ENCODE peak calls at places on chromosomes 1 and 21, in six cellular contexts. S, X, R, I, G and W are unnamed samples.

GRCh38 chr1:223711173-223711572 is 1.2 kb upstream of the CAPN2 start:
- DNase-seq in G (no peak), S (no peak), R (peak), I (no peak), X (no peak), W (no peak)

GRCh38 chr1:3454811-3455618 is 550 bp downstream of the ARHGEF16 start:
- DNase-seq in R (peak), S (peak), I (peak), X (no peak), G (no peak), W (no peak)

GRCh38 chr1:247373721-247374141 is 42.1 kb upstream of the ZNF496 start:
- DNase-seq in X (peak), G (no peak), S (peak), R (peak), I (peak), W (peak)

GRCh38 chr1:66197785-66198184 is 336.2 kb upstream of the SGIP1 start:
- DNase-seq in G (no peak), I (no peak), S (no peak), X (no peak), R (no peak), W (no peak)

GRCh38 chr21:42377211-42377950 is 11.0 kb upstream of the TFF1 start:
- DNase-seq in G (no peak), X (no peak), I (no peak), R (no peak), S (no peak), W (no peak)

GRCh38 chr21:42617476-42617875 is 35.9 kb upstream of the PDE9A start:
- DNase-seq in G (no peak), I (no peak), X (no peak), S (no peak), R (no peak), W (no peak)

GRCh38 chr1:195773958-195774357 is 834.3 kb downstream of the KCNT2 start:
- DNase-seq in S (no peak), R (no peak), G (no peak), X (no peak), I (no peak), W (no peak)

GRCh38 chr1:10968411-10968826 is 44.0 kb upstream of the TARDBP start:
- DNase-seq in S (no peak), G (peak), I (no peak), R (no peak), X (no peak), W (no peak)

GRCh38 chr1:36035154-36035553 is 48.7 kb upstream of the TEKT2 start:
- DNase-seq in G (no peak), X (no peak), S (no peak), I (no peak), R (no peak), W (no peak)

GRCh38 chr1:66266756-66267155 is 267.2 kb upstream of the SGIP1 start:
- DNase-seq in I (no peak), G (no peak), X (no peak), S (no peak), R (no peak), W (no peak)

GRCh38 chr21:26007911-26008579 is 162.5 kb downstream of the APP start:
- DNase-seq in X (no peak), R (no peak), G (no peak), I (no peak), S (no peak), W (no peak)

GRCh38 chr1:226443439-226443838 is 35.5 kb upstream of the PARP1 start:
- DNase-seq in R (no peak), X (no peak), I (no peak), S (no peak), G (no peak), W (no peak)

GRCh38 chr1:2212542-2213491 is 15.3 kb upstream of the SKI start:
- DNase-seq in X (no peak), R (peak), G (no peak), I (peak), S (peak), W (no peak)

GRCh38 chr21:14259669-14260458 is 43.9 kb downstream of the RBM11 start:
- DNase-seq in S (no peak), G (no peak), R (peak), X (no peak), I (peak), W (no peak)
- TF ChIP-seq TAF1 in S (no peak), G (no peak), R (no peak), X (no peak), I (no peak), W (no peak)

DNA sequence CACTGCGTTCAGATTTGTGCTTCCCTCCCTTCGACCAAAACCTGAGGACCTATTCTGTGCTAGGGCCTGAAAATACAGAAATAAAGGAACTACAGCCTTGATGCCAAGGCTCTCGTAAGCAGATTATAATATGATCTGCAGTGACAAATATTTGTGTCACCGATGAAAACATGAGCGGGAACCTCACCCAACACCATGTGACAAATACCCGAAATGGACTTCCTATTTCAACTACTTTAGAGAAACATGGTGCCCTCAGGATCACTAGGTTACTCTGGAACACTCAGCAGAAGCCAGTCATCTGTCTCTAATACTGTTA is 517 bp upstream of the VAMP3 start:
- DNase-seq in I (no peak), S (no peak), X (no peak), G (no peak), R (no peak), W (no peak)
- TF ChIP-seq POLR2A in I (no peak), S (no peak), X (no peak), G (no peak), R (no peak), W (no peak)

GRCh38 chr1:184843732-184844495 is 89.3 kb upstream of the EDEM3 start:
- DNase-seq in I (no peak), X (peak), G (peak), R (peak), S (no peak), W (no peak)
- TF ChIP-seq TAF1 in I (no peak), X (no peak), G (no peak), R (no peak), S (no peak), W (no peak)

DNA sequence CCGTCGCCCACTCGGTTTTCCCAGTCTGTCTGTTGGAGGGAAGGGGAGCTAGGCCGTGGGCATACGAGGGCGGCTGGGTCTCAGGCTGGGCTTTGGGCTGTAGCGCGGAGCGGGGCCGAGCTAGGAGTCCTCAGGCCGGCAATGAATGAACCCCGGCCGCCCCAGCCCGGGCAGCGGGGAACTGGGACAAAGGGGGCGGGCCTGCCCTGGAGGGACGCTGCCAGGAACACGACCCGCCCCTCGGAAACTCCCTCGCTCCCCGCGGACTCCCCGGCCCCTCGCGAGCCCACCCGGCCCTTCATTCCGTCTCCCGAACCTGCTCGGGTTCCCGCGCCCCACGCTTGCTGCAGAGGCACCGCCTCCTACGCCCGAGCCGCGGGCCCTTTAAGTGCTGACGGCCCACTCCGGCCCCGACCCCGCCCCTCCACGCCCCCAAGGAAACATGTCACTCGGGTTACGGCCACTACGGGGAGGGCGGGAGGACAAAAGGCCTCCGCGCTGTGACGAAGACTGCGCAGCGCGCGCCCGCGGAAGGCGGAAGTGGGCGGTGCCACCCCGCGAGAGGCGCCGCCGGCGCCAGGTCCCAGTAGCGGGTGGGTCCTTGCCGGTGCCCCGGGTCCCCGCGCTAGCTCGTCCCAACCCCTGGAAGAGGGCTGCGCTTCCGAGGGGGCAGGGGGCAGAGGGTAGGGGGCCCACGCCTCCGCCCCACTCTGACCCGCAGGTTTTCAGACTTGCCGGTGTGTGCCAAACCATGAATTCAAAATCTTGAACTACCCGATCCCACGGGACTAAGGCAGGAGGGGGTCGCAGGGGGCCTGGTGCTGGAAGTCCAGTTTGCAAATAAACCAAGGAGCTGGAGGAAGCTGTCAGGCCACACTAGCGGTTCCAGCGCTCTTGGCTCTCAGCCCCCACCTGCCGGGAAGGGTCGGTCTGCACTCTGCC is at the start of gene GALE:
- DNase-seq in G (peak), R (peak), I (peak), S (peak), X (peak), W (peak)
- TF ChIP-seq POLR2A in G (peak), R (peak), I (peak), S (no peak), X (peak), W (peak)

GRCh38 chr1:25677193-25677773 is 60.7 kb downstream of the MAN1C1 start:
- DNase-seq in G (no peak), S (no peak), X (no peak), I (no peak), R (no peak), W (no peak)

GRCh38 chr1:25679170-25679569 is 62.6 kb downstream of the MAN1C1 start:
- DNase-seq in G (no peak), R (no peak), X (no peak), I (no peak), S (no peak), W (no peak)

GRCh38 chr1:25675729-25676476 is 59.3 kb downstream of the MAN1C1 start:
- DNase-seq in G (peak), X (peak), S (no peak), I (no peak), R (no peak), W (peak)

GRCh38 chr1:25673962-25674928 is 57.7 kb downstream of the MAN1C1 start:
- DNase-seq in S (no peak), R (no peak), X (no peak), I (no peak), G (no peak), W (no peak)

DNA sequence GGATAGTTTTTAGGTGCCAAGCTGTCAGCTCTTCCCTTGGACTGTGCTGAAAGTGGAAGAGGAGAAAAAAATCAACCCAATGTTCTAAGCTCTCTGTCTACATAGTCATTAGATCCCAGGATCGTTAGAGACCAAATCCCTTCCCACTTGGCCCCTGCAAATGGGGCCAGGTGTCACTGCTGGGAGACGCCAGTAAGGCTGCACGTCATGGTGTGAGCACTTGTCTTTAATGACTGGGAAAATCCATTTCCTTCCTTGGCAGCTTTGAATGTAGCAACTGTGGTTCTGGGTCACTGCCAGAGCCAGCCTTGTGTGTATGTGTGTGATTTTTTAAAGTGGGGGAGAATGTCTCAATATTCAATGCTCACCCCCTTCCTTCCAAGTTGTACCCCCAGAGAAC is 59.9 kb downstream of the MAN1C1 start:
- DNase-seq in S (no peak), R (no peak), X (no peak), I (no peak), G (no peak), W (no peak)
- TF ChIP-seq TAF1 in S (no peak), R (no peak), X (no peak), I (no peak), G (no peak), W (no peak)